ENCODE peak calls at places on chromosome 9, in five cellular contexts. K is HCT116, W is lung, V is neural progenitor cell, X is pancreas. I is an unnamed sample.

GRCh38 chr9:118473527-118473926 is 769.3 kb downstream of the TLR4 start:
- DNase-seq in K (no peak), W (no peak), V (peak; percentile 63), X (no peak), I (no peak)

GRCh38 chr9:97809666-97810344 is 43.2 kb upstream of the FOXE1 start:
- DNase-seq in K (no peak), W (no peak), V (peak; percentile 46), X (no peak), I (no peak)

GRCh38 chr9:34559616-34560546 is 29.6 kb downstream of the CNTFR start:
- DNase-seq in K (no peak), W (no peak), V (peak; percentile 50), X (no peak), I (peak; percentile 49)

GRCh38 chr9:107330420-107330819 is 47.3 kb downstream of the RAD23B start:
- DNase-seq in K (no peak), W (no peak), V (no peak), X (no peak), I (no peak)

GRCh38 chr9:116262421-116262820 is 108.8 kb downstream of the PAPPA start:
- DNase-seq in K (no peak), W (no peak), V (no peak), X (no peak), I (no peak)

GRCh38 chr9:113481176-113481805 is 17.8 kb downstream of the RGS3 start:
- DNase-seq in K (no peak), W (no peak), V (no peak), X (no peak), I (no peak)

GRCh38 chr9:137347928-137348327 is 45.9 kb upstream of the NRARP start:
- DNase-seq in K (no peak), W (no peak), V (no peak), X (no peak), I (no peak)

GRCh38 chr9:21831841-21832509 is 29.5 kb downstream of the MTAP start:
- DNase-seq in K (no peak), W (no peak), V (no peak), X (no peak), I (no peak)

GRCh38 chr9:3205421-3206095 is 320.2 kb downstream of the RFX3 start:
- DNase-seq in K (no peak), W (no peak), V (no peak), X (no peak), I (no peak)

GRCh38 chr9:136629879-136630661 is 32.6 kb upstream of the EGFL7 start:
- DNase-seq in K (no peak), W (peak; percentile 64), V (peak; percentile 90), X (peak; percentile 75), I (peak; percentile 54)

GRCh38 chr9:129341197-129341990 is 163.3 kb upstream of the IER5L start:
- DNase-seq in K (no peak), W (no peak), V (no peak), X (no peak), I (peak; percentile 42)

GRCh38 chr9:28264368-28264767 is 691.1 kb upstream of the C9orf72 start:
- DNase-seq in K (no peak), W (no peak), V (no peak), X (no peak), I (no peak)

GRCh38 chr9:121756477-121757285 is 105.2 kb downstream of the DAB2IP start:
- DNase-seq in K (no peak), W (no peak), V (peak; percentile 48), X (no peak), I (no peak)

GRCh38 chr9:85404911-85405580 is 336.7 kb downstream of the AGTPBP1 start:
- DNase-seq in K (no peak), W (no peak), V (no peak), X (no peak), I (no peak)

GRCh38 chr9:101485873-101486692 is 47.6 kb upstream of the RNF20 start:
- DNase-seq in K (peak; percentile 44), W (no peak), V (peak; percentile 68), X (peak; percentile 57), I (peak; percentile 41)
- H3K4me3 ChIP-seq in K (peak overlapping the region; percentile 69), W (peak overlapping the region; percentile 47), V (peak overlapping the region; percentile 65), X (peak overlapping the region; percentile 75), I (peak overlapping the region; percentile 87)

DNA sequence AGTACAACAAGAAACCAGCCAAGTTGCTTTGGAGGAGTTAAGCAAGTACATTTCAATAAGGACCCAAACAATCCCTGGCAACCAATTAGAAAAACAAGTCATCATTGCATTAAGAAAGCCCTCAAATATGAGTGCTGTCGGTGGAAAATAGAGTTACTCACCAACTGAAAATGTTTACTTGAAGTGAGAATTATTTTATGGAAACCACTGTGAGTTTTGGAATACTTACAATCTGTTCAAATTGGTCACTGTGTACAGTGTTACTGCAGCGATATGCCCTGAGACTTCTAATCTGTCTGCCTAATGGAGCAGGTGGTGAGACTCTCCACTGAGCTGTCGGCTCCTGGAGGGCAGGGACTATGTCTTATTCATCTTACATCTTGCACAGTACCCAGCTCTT is 1073.2 kb upstream of the DMAC1 start:
- DNase-seq in K (no peak), W (no peak), V (no peak), X (no peak), I (no peak)
- H3K27ac ChIP-seq in K (no peak overlapping the region), W (no peak overlapping the region), V (no peak overlapping the region), X (no peak overlapping the region), I (no peak overlapping the region)

DNA sequence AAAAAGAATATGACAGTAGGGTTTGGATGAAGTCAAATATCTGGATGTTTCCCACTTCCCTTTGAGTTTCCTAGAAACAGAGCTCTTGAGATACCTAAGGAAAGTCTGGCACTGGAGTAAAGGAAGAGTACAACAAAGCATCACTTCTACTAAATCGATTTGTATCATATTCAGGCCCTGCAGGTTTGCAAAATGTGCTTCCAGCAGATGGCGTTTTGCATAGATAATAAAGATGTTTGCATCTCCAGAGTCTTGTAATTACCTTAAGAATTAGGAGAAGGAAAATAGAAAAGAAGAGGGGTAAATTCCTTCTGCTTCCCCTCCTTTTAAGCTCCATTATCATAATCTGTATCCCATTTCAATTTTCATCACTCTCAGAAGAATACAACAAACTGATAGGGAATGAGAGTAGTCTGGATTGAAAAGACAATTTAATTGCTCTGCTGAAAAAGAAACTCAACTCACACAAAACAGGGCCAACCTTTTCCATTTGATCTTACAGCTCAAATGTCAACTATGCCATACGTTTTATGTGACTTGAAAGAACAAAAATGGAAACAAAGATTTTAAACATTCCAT is 380.4 kb downstream of the PTPRD start:
- DNase-seq in K (no peak), W (no peak), V (no peak), X (no peak), I (no peak)
- TF ChIP-seq CTCF in K (no peak), W (no peak), V (peak; percentile 30), X (no peak), I (no peak)

GRCh38 chr9:37574996-37575395 is 1.2 kb downstream of the FBXO10 start:
- DNase-seq in K (no peak), W (no peak), V (peak; percentile 9), X (no peak), I (no peak)
- H3K4me3 ChIP-seq in K (no peak overlapping the region), W (no peak overlapping the region), V (peak overlapping the region; percentile 69), X (peak overlapping the region; percentile 82), I (no peak overlapping the region)

DNA sequence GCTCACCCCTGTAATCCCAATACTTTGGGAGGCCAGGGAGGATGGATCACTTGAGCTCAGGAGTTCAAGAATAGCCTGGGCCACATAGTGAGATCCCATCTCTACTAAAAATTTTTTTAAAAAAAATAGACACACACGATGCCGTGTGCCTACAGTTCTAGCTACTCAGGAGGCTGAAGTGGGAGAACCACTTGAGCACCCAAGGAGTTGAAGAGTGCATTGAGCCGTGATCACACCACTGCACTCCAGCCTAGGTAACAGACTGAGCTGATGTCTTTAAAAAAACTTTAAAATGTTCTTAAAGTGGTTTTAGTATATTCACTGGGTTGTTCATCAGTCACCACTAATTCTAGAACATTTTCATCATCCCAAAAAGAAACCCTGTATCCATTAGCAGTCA is 51.9 kb upstream of the RNF38 start:
- DNase-seq in K (no peak), W (peak; percentile 46), V (no peak), X (no peak), I (no peak)
- H3K27ac ChIP-seq in K (no peak overlapping the region), W (no peak overlapping the region), V (no peak overlapping the region), X (no peak overlapping the region), I (no peak overlapping the region)

DNA sequence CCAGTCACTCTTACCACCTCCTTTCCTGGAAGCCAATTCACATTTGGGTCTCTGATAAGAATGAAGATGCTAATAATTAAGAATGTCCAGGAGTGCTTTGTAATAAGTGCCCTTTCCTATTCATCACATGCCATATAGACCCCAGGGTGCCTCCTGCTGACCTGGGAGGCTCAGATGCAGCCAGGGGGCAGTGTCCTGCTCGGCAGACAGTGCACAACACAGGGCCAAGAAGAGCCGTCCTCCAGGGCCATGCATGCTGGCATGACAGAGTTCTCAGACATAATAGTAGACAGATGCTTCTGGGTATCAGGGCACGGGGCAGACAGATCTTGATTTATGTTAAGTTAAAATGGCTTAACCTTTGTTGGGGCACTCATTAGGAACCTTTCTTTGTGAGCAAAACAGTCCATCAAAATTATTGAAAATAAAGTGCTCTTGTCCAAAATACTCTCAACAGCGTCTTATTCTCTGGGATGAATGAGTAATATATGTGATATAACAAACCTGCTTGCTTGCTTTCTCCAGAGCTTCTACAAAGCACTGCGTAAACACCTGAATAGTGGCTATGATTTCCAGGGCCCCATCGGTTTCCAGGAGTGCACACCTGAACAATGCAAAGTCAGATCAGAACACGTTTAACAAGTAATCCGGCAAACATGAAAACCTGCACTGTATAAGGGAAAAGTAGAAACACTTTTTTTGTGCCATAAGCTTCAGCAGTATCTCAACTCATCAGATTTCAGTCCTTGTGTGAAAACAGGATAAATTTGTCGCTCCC is 192.7 kb downstream of the FANCC start:
- DNase-seq in K (no peak), W (no peak), V (peak; percentile 44), X (no peak), I (no peak)
- TF ChIP-seq CTCF in K (peak; percentile 40), W (no peak), V (peak; percentile 52), X (no peak), I (no peak)

I was measured in uterus.